ENCODE peak calls at places on chromosomes 7 and 10, in seven cellular contexts. K, T, G, X, J, R and H are unnamed samples. For H3K4me1, the result is how much of the 10 kb centered on the place peaks cover.

GRCh38 chr10:60524541-60524940 is 134.9 kb upstream of the ANK3 start:
- DNase-seq in K (no peak), T (peak), G (no peak), X (no peak), J (no peak), R (peak), H (no peak)

GRCh38 chr7:3028071-3028766 is 15.4 kb downstream of the CARD11 start:
- DNase-seq in K (peak), T (peak), G (no peak), X (peak), J (no peak), R (peak), H (no peak)

GRCh38 chr7:150407588-150408392 is 28.7 kb downstream of the ZNF775 start:
- DNase-seq in K (no peak), T (no peak), G (no peak), X (no peak), J (no peak), R (no peak), H (peak)

GRCh38 chr10:31147220-31147608 is 115.5 kb upstream of the ZNF438 start:
- DNase-seq in K (peak), T (peak), G (no peak), X (peak), J (no peak), R (peak), H (no peak)

GRCh38 chr10:58950618-58951017 is 225.8 kb upstream of the PHYHIPL start:
- DNase-seq in K (peak), T (peak), G (no peak), X (peak), J (no peak), R (peak), H (no peak)

GRCh38 chr7:50672045-50672444 is 106.8 kb upstream of the DDC start:
- DNase-seq in K (no peak), T (no peak), G (no peak), X (no peak), J (no peak), R (no peak), H (no peak)

GRCh38 chr10:1488970-1489548 is 248.3 kb downstream of the ADARB2 start:
- DNase-seq in K (no peak), T (no peak), G (no peak), X (no peak), J (no peak), R (no peak), H (no peak)

GRCh38 chr10:86336341-86336740 is 30.3 kb downstream of the GRID1 start:
- DNase-seq in K (no peak), T (no peak), G (no peak), X (no peak), J (no peak), R (no peak), H (no peak)

GRCh38 chr7:3149231-3149960 is 105.7 kb upstream of the CARD11 start:
- DNase-seq in K (no peak), T (no peak), G (no peak), X (no peak), J (no peak), R (no peak), H (no peak)

GRCh38 chr7:128918266-128918665 is 7.8 kb upstream of the KCP start:
- DNase-seq in K (no peak), T (no peak), G (no peak), X (no peak), J (no peak), R (no peak), H (no peak)

GRCh38 chr10:46019541-46020343 is 10.7 kb downstream of the NCOA4 start:
- DNase-seq in K (no peak), T (no peak), G (no peak), X (no peak), J (no peak), R (no peak), H (no peak)

GRCh38 chr10:91163709-91164474 is 56.6 kb upstream of the PCGF5 start:
- DNase-seq in K (peak), T (peak), G (no peak), X (peak), J (no peak), R (peak), H (peak)

GRCh38 chr10:114634607-114634974 is 23.5 kb downstream of the ABLIM1 start:
- DNase-seq in K (peak), T (peak), G (no peak), X (peak), J (no peak), R (peak), H (no peak)

GRCh38 chr10:59880976-59881510 is 25.3 kb downstream of the CCDC6 start:
- DNase-seq in K (no peak), T (no peak), G (no peak), X (no peak), J (no peak), R (no peak), H (no peak)

GRCh38 chr10:128026620-128027281 is 99.5 kb downstream of the MKI67 start:
- DNase-seq in K (no peak), T (no peak), G (no peak), X (no peak), J (no peak), R (no peak), H (peak)

GRCh38 chr7:158055726-158056510 is 531.7 kb downstream of the PTPRN2 start:
- DNase-seq in K (no peak), T (no peak), G (no peak), X (no peak), J (no peak), R (no peak), H (peak)

GRCh38 chr7:18494821-18495408 is 634 bp upstream of the HDAC9 start:
- DNase-seq in K (no peak), T (peak), G (no peak), X (peak), J (no peak), R (peak), H (no peak)

GRCh38 chr10:283140-283479 is 147.9 kb downstream of the ZMYND11 start:
- DNase-seq in K (no peak), T (no peak), G (no peak), X (no peak), J (no peak), R (no peak), H (no peak)

GRCh38 chr10:92712016-92712889 is 22.5 kb downstream of the HHEX start:
- DNase-seq in K (no peak), T (peak), G (no peak), X (no peak), J (no peak), R (no peak), H (no peak)

GRCh38 chr7:22565315-22565811 is 65.4 kb upstream of the STEAP1B start:
- DNase-seq in K (no peak), T (peak), G (no peak), X (peak), J (no peak), R (peak), H (peak)

GRCh38 chr10:113068178-113068890 is 118.3 kb downstream of the TCF7L2 start:
- DNase-seq in K (no peak), T (no peak), G (no peak), X (no peak), J (no peak), R (no peak), H (no peak)

GRCh38 chr7:65247491-65247890 is 126.2 kb upstream of the ZNF92 start:
- DNase-seq in K (no peak), T (no peak), G (no peak), X (no peak), J (no peak), R (no peak), H (no peak)

GRCh38 chr10:103783686-103784085 is 71.7 kb downstream of the SH3PXD2A start:
- DNase-seq in K (no peak), T (no peak), G (no peak), X (no peak), J (no peak), R (peak), H (peak)

GRCh38 chr10:132963430-132963960 is 21.1 kb upstream of the CFAP46 start:
- DNase-seq in K (no peak), T (no peak), G (no peak), X (no peak), J (no peak), R (no peak), H (no peak)

GRCh38 chr10:18195060-18195799 is 55.0 kb downstream of the CACNB2 start:
- DNase-seq in K (no peak), T (peak), G (no peak), X (peak), J (no peak), R (peak), H (no peak)

GRCh38 chr7:83937930-83938329 is 256.7 kb downstream of the SEMA3A start:
- DNase-seq in K (no peak), T (no peak), G (no peak), X (no peak), J (no peak), R (no peak), H (peak)

GRCh38 chr10:31274310-31274709 is 44.7 kb upstream of the ZEB1 start:
- DNase-seq in K (no peak), T (peak), G (no peak), X (peak), J (no peak), R (peak), H (no peak)

GRCh38 chr7:36644625-36645422 is 79.5 kb downstream of the AOAH start:
- DNase-seq in K (no peak), T (no peak), G (no peak), X (no peak), J (no peak), R (no peak), H (no peak)

GRCh38 chr7:55132890-55133551 is 114.2 kb downstream of the EGFR start:
- DNase-seq in K (peak), T (peak), G (no peak), X (peak), J (no peak), R (peak), H (no peak)

GRCh38 chr10:113680172-113681111 is 730 bp downstream of the CASP7 start:
- DNase-seq in K (peak), T (peak), G (no peak), X (peak), J (no peak), R (peak), H (peak)

GRCh38 chr10:49737474-49738201 is 24.5 kb downstream of the OGDHL start:
- DNase-seq in K (no peak), T (no peak), G (no peak), X (no peak), J (no peak), R (no peak), H (no peak)

GRCh38 chr7:1775389-1775788 is 105.3 kb downstream of the ELFN1 start:
- DNase-seq in K (no peak), T (no peak), G (no peak), X (no peak), J (no peak), R (no peak), H (no peak)

GRCh38 chr7:72072901-72073300 is 339.2 kb downstream of the CALN1 start:
- DNase-seq in K (no peak), T (no peak), G (no peak), X (no peak), J (no peak), R (no peak), H (no peak)

GRCh38 chr7:98933321-98933720 is 55.0 kb downstream of the TRRAP start:
- DNase-seq in K (no peak), T (no peak), G (no peak), X (no peak), J (no peak), R (no peak), H (no peak)

GRCh38 chr7:39153113-39153512 is 175.4 kb downstream of the POU6F2 start:
- DNase-seq in K (no peak), T (no peak), G (no peak), X (no peak), J (no peak), R (no peak), H (no peak)

GRCh38 chr7:131664570-131664969 is 108.1 kb upstream of the PODXL start:
- DNase-seq in K (no peak), T (no peak), G (no peak), X (no peak), J (no peak), R (no peak), H (no peak)

GRCh38 chr7:50921114-50921513 is 138.4 kb upstream of the GRB10 start:
- DNase-seq in K (no peak), T (no peak), G (no peak), X (no peak), J (no peak), R (no peak), H (no peak)

GRCh38 chr10:132447446-132448247 is 50.6 kb downstream of the PWWP2B start:
- DNase-seq in K (peak), T (peak), G (no peak), X (peak), J (no peak), R (no peak), H (no peak)

GRCh38 chr10:124175701-124176100 is 82.3 kb upstream of the CHST15 start:
- DNase-seq in K (no peak), T (no peak), G (no peak), X (no peak), J (no peak), R (no peak), H (no peak)

GRCh38 chr10:120646738-120647427 is 189.9 kb downstream of the PLPP4 start:
- DNase-seq in K (no peak), T (no peak), G (no peak), X (no peak), J (no peak), R (no peak), H (no peak)
- H3K4me1 ChIP-seq in K (under half), T (under half), G (under half), X (under half), J (under half), R (under half), H (under half)

DNA sequence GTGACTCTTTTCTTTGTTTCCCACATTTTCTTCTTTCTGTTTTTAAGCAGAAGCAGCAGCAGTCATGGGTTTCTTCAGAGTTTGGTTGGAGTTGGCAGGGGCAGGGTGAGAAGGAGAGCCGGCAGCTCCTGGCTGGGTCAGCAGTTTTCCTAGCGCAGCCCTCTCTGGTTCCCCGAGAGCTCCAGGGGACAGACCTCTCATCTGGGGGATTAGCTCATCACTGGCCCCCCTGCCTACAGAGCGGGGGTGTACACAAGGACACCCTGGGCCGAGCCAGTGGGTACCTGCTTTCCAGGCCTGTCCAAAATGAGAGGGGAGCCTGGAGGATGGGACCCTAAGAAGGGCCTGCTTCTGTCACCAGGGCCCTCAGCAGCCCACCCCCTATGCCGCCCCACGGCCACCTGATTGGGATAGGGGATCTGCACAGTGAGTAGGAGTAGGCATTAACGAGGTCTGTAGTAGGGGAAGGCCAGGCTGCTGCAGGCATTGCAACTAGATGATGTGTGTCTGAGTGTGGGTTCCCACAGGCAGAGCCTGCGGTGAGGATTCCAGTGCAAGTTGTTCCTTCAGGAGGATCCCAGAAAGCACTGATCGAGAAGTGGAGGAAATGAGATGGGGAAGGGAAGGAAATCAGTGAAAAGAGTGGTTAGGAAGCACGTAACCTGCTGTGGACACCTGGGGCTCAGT is 122.9 kb upstream of the PPIF start:
- DNase-seq in K (no peak), T (no peak), G (no peak), X (no peak), J (no peak), R (no peak), H (peak)
- H3K4me1 ChIP-seq in K (under half), T (half or more), G (under half), X (half or more), J (half or more), R (under half), H (under half)

GRCh38 chr10:33249659-33250058 is 84.8 kb downstream of the NRP1 start:
- DNase-seq in K (no peak), T (no peak), G (no peak), X (no peak), J (no peak), R (no peak), H (no peak)
- H3K4me1 ChIP-seq in K (half or more), T (under half), G (under half), X (under half), J (under half), R (under half), H (under half)

GRCh38 chr7:101988513-101988912 is 171.1 kb downstream of the CUX1 start:
- DNase-seq in K (no peak), T (no peak), G (no peak), X (no peak), J (no peak), R (no peak), H (no peak)

GRCh38 chr7:101986335-101986734 is 168.9 kb downstream of the CUX1 start:
- DNase-seq in K (no peak), T (peak), G (no peak), X (peak), J (no peak), R (peak), H (peak)

GRCh38 chr7:101989101-101989500 is 171.7 kb downstream of the CUX1 start:
- DNase-seq in K (no peak), T (no peak), G (no peak), X (no peak), J (no peak), R (no peak), H (peak)

GRCh38 chr7:101985646-101986199 is 168.3 kb downstream of the CUX1 start:
- DNase-seq in K (no peak), T (no peak), G (no peak), X (no peak), J (no peak), R (no peak), H (peak)

DNA sequence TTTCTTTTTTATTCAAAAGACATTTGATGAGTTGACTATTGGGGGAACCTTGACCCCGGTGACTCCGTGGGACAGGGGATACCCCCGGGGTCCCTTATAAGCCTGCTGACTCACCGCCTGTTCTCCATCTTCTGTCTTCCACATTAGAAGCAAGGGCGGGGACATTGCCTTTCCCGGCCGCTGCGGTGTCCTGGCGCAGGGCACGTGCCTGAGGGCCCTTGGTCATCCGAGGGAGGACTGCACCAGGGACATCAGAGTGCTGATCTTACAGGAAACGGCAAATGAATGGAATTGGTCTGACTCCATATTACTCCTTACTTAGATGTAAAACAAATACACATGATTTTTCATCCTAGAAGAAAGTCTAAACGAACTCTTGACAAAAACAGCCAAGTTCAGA is 170.1 kb downstream of the CUX1 start:
- DNase-seq in K (no peak), T (no peak), G (no peak), X (no peak), J (no peak), R (no peak), H (no peak)
- H3K4me1 ChIP-seq in K (under half), T (under half), G (under half), X (under half), J (under half), R (under half), H (under half)

GRCh38 chr10:78775891-78776290 is 292.9 kb upstream of the ZMIZ1 start:
- DNase-seq in K (no peak), T (no peak), G (no peak), X (no peak), J (no peak), R (no peak), H (no peak)
- H3K4me1 ChIP-seq in K (under half), T (under half), G (under half), X (under half), J (under half), R (under half), H (under half)

GRCh38 chr10:74063256-74063655 is 65.3 kb downstream of the VCL start:
- DNase-seq in K (no peak), T (peak), G (no peak), X (no peak), J (no peak), R (peak), H (no peak)

GRCh38 chr10:74072503-74072902 is 74.6 kb downstream of the VCL start:
- DNase-seq in K (peak), T (peak), G (no peak), X (peak), J (no peak), R (peak), H (no peak)

GRCh38 chr10:74071151-74071550 is 73.2 kb downstream of the VCL start:
- DNase-seq in K (no peak), T (peak), G (no peak), X (peak), J (no peak), R (peak), H (no peak)

GRCh38 chr10:74067373-74068370 is 69.8 kb downstream of the VCL start:
- DNase-seq in K (no peak), T (no peak), G (no peak), X (peak), J (no peak), R (peak), H (no peak)
- H3K4me1 ChIP-seq in K (half or more), T (under half), G (under half), X (under half), J (under half), R (half or more), H (under half)

DNA sequence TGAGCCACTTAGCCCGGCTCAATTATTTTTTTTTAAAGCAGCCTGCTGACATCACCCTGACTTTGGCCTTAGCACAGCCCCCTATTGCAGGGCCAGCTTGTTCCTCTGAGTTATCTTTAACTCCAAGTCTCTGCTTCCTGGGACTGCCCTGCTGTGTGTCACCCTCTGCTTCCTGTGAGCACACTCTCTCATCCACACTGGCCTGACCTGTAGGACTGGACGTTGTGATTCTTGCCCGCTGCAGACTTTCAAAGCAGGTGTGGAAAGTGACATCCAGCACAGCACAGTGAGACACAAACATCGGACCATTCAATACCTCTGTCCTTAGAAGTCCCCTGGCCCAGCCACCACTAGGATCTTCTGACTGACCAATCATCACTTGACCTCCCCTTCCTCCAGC is 26.4 kb upstream of the HSPA12A start:
- DNase-seq in K (no peak), T (peak), G (no peak), X (no peak), J (no peak), R (peak), H (no peak)
- H3K4me1 ChIP-seq in K (half or more), T (under half), G (under half), X (half or more), J (under half), R (half or more), H (under half)

GRCh38 chr10:110835841-110836240 is 35.9 kb upstream of the PDCD4 start:
- DNase-seq in K (no peak), T (no peak), G (no peak), X (no peak), J (no peak), R (no peak), H (no peak)
- H3K4me1 ChIP-seq in K (under half), T (under half), G (under half), X (under half), J (under half), R (under half), H (under half)

DNA sequence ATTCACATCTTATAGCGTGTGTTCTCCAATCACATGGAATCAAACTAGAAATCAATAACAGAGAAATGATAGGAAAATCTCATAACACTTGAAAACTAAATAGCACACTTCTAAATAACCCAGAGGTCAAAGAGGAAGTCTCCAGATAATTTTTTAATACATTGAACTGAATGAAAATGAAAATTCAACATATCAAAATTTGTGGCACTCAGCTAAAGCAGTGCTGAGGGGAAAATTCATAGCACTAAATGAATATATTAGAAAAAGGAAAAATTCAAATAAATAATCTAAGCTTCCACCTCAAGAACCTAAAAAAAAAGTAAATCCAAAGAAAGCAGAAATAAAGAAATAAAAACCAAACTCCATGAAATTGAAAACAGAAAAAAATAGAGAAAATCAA is 17.3 kb downstream of the CALML3 start:
- DNase-seq in K (no peak), T (no peak), G (no peak), X (no peak), J (no peak), R (no peak), H (no peak)
- H3K4me1 ChIP-seq in K (under half), T (under half), G (under half), X (under half), J (under half), R (under half), H (under half)